ENCODE peak calls at places on chromosome 13, in seven cellular contexts. V, H, F, Y, K, X and L are unnamed samples.

GRCh38 chr13:80359459-80360297 is 18.8 kb upstream of the SPRY2 start:
- DNase-seq in K (no peak), Y (peak), X (no peak), V (peak), F (no peak), H (no peak), L (no peak)

GRCh38 chr13:94993608-94994007 is 281.3 kb upstream of the SOX21 start:
- DNase-seq in K (no peak), H (no peak), Y (no peak), V (no peak), F (no peak), X (no peak), L (no peak)

GRCh38 chr13:42574435-42575311 is 721 bp downstream of the TNFSF11 start:
- DNase-seq in V (no peak), H (peak), F (peak), Y (no peak), X (no peak), K (no peak), L (peak)

GRCh38 chr13:22143671-22144070 is 472.8 kb downstream of the FGF9 start:
- DNase-seq in Y (no peak), V (no peak), K (no peak), F (no peak), X (no peak), H (no peak), L (no peak)

GRCh38 chr13:99986751-99987150 is 5.2 kb downstream of the ZIC2 start:
- DNase-seq in F (no peak), X (no peak), H (no peak), V (peak), K (no peak), Y (no peak), L (no peak)

GRCh38 chr13:45662122-45662521 is 40.0 kb upstream of the CBY2 start:
- DNase-seq in X (no peak), Y (no peak), H (no peak), K (no peak), V (no peak), F (no peak), L (no peak)

GRCh38 chr13:91280806-91281205 is 66.7 kb upstream of the MIR17HG start:
- DNase-seq in X (no peak), V (no peak), F (no peak), K (no peak), H (no peak), Y (no peak), L (no peak)

GRCh38 chr13:42396501-42396900 is 124.5 kb downstream of the AKAP11 start:
- DNase-seq in F (no peak), X (no peak), V (no peak), K (no peak), H (no peak), Y (no peak), L (no peak)

GRCh38 chr13:29594310-29594709 is 1.2 kb downstream of the SLC7A1 start:
- DNase-seq in X (peak), Y (peak), F (peak), H (peak), K (peak), V (no peak), L (peak)

GRCh38 chr13:100214886-100215285 is 126.0 kb downstream of the PCCA start:
- DNase-seq in Y (no peak), V (no peak), F (no peak), H (no peak), K (no peak), X (no peak), L (no peak)

GRCh38 chr13:99657848-99658265 is 156.6 kb downstream of the TM9SF2 start:
- DNase-seq in Y (no peak), H (peak), K (no peak), F (no peak), V (peak), X (no peak), L (no peak)

GRCh38 chr13:41751734-41752445 is 209.0 kb downstream of the VWA8 start:
- DNase-seq in K (no peak), X (no peak), Y (no peak), V (no peak), F (no peak), H (no peak), L (no peak)

GRCh38 chr13:83877901-83878300 is 4.4 kb downstream of the SLITRK1 start:
- DNase-seq in H (no peak), Y (no peak), V (no peak), X (no peak), K (no peak), F (no peak), L (no peak)

GRCh38 chr13:72504026-72504925 is 223.2 kb downstream of the MZT1 start:
- DNase-seq in H (no peak), X (no peak), Y (no peak), K (no peak), F (no peak), V (no peak), L (no peak)

GRCh38 chr13:59906413-59907027 is 257.2 kb downstream of the DIAPH3 start:
- DNase-seq in K (peak), V (no peak), Y (peak), F (no peak), X (no peak), H (peak), L (no peak)

GRCh38 chr13:97223711-97224461 is 1.8 kb downstream of the MBNL2 start:
- DNase-seq in V (peak), X (no peak), F (no peak), K (peak), Y (peak), H (no peak), L (no peak)

GRCh38 chr13:44403720-44404063 is 30.1 kb downstream of the SERP2 start:
- DNase-seq in K (no peak), H (no peak), X (no peak), V (no peak), F (no peak), Y (no peak), L (no peak)

GRCh38 chr13:101841687-101842086 is 389.2 kb downstream of the ITGBL1 start:
- DNase-seq in X (no peak), V (no peak), Y (no peak), K (no peak), F (no peak), H (no peak), L (no peak)

GRCh38 chr13:66036024-66036614 is 1194.0 kb downstream of the PCDH9 start:
- DNase-seq in F (no peak), K (no peak), X (no peak), V (no peak), Y (no peak), H (no peak), L (no peak)

GRCh38 chr13:49649244-49649962 is 21.1 kb downstream of the ARL11 start:
- DNase-seq in V (no peak), F (no peak), Y (no peak), K (peak), H (no peak), X (no peak), L (no peak)

GRCh38 chr13:109362606-109363005 is 423.8 kb downstream of the IRS2 start:
- DNase-seq in H (peak), Y (no peak), X (no peak), F (no peak), V (no peak), K (no peak), L (no peak)

GRCh38 chr13:75544681-75545333 is 4.8 kb upstream of the UCHL3 start:
- DNase-seq in H (no peak), Y (no peak), K (peak), F (no peak), V (no peak), X (no peak), L (no peak)

GRCh38 chr13:83248751-83249150 is 633.5 kb downstream of the SLITRK1 start:
- DNase-seq in V (no peak), Y (no peak), F (no peak), H (no peak), K (no peak), X (no peak), L (no peak)

GRCh38 chr13:114020750-114021463 is 47.0 kb upstream of the C13orf46 start:
- DNase-seq in Y (no peak), H (no peak), K (no peak), X (no peak), F (no peak), V (no peak), L (no peak)

GRCh38 chr13:71866173-71867091 is 572 bp downstream of the DACH1 start:
- DNase-seq in X (no peak), V (peak), F (peak), H (peak), Y (no peak), K (no peak), L (peak)

GRCh38 chr13:79593611-79594275 is 112.8 kb downstream of the NDFIP2 start:
- DNase-seq in K (no peak), H (peak), F (no peak), X (no peak), V (no peak), Y (no peak), L (no peak)

GRCh38 chr13:101751488-101751887 is 299.0 kb downstream of the ITGBL1 start:
- DNase-seq in F (no peak), K (no peak), H (peak), Y (no peak), X (no peak), V (no peak), L (no peak)

GRCh38 chr13:27339299-27339698 is 68.7 kb downstream of the RASL11A start:
- DNase-seq in X (no peak), Y (peak), V (peak), F (no peak), H (peak), K (peak), L (no peak)

GRCh38 chr13:84430015-84430414 is 547.7 kb upstream of the SLITRK1 start:
- DNase-seq in H (no peak), Y (no peak), V (no peak), F (no peak), X (no peak), K (no peak), L (no peak)

GRCh38 chr13:31200636-31200970 is 828 bp downstream of the B3GLCT start:
- DNase-seq in H (no peak), F (no peak), X (no peak), V (peak), Y (peak), K (peak), L (peak)
- TF ChIP-seq POLR2AphosphoS5 in H (no peak), F (no peak), X (no peak), V (no peak), Y (no peak), K (no peak), L (no peak)

GRCh38 chr13:112970552-112971287 is 1.7 kb downstream of the MCF2L start:
- DNase-seq in K (no peak), H (no peak), F (no peak), V (no peak), X (no peak), Y (no peak), L (no peak)
- TF ChIP-seq TAF1 in K (no peak), H (no peak), F (no peak), V (no peak), X (no peak), Y (no peak), L (no peak)

DNA sequence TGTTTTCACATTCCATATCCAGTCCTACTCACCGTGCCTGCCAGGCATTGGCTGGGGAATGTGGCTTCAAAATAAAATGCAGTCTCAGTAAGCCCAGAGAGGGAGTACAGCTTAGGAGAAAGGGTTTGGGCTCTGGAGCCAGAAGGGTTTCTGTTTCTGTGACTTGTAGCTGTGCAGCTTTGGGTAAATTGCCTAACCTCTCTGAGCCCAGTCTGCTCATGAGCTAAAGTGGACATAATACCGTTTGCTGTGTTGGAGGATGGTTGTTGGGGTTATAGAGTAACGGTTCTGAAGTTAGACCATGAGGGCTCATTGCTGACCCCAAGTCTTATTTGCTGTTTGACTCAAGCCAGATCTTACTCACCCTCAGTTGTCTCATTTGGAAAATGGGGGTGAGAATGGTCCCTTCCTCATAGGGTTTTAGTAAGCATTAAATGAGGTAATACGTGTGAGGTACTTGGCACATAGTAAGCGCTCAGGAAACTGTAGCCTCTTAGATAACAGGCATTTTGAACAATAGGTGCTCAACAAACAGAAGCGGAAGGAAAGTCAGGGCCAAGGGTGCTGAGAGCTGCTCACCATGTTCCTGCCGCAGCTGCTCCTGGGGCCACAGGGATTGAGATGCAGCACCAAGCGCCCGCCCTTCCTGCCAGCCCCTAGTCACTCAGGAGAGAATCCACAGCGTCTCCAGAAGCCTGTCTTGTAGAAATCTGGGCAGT is 45.5 kb downstream of the C13orf42 start:
- DNase-seq in X (no peak), H (no peak), K (no peak), V (peak), Y (no peak), F (no peak), L (no peak)
- TF ChIP-seq POLR2AphosphoS5 in X (no peak), H (no peak), K (no peak), V (no peak), Y (no peak), F (no peak), L (no peak)

GRCh38 chr13:35983206-35983605 is 148.0 kb downstream of the DCLK1 start:
- DNase-seq in K (no peak), V (no peak), X (no peak), Y (no peak), H (no peak), F (no peak), L (no peak)

GRCh38 chr13:35976126-35976525 is 155.1 kb downstream of the DCLK1 start:
- DNase-seq in Y (no peak), F (no peak), K (no peak), V (no peak), H (no peak), X (no peak), L (no peak)

GRCh38 chr13:35979378-35979911 is 151.7 kb downstream of the DCLK1 start:
- DNase-seq in Y (no peak), H (no peak), V (no peak), F (no peak), X (no peak), K (no peak), L (no peak)

GRCh38 chr13:35984287-35984686 is 146.9 kb downstream of the DCLK1 start:
- DNase-seq in K (no peak), H (no peak), V (no peak), F (no peak), X (no peak), Y (no peak), L (no peak)

GRCh38 chr13:35978607-35979316 is 152.4 kb downstream of the DCLK1 start:
- DNase-seq in V (peak), K (peak), H (peak), Y (peak), F (peak), X (no peak), L (no peak)
- TF ChIP-seq TAF1 in V (no peak), K (no peak), H (no peak), Y (no peak), F (no peak), X (no peak), L (no peak)

GRCh38 chr13:24273926-24274325 is 35.5 kb upstream of the C1QTNF9 start:
- DNase-seq in K (no peak), F (no peak), H (no peak), X (no peak), V (no peak), Y (no peak), L (no peak)
- TF ChIP-seq POLR2AphosphoS5 in K (no peak), F (no peak), H (no peak), X (no peak), V (no peak), Y (no peak), L (no peak)

GRCh38 chr13:35675651-35676050 is 199.2 kb upstream of the MAB21L1 start:
- DNase-seq in X (no peak), Y (no peak), F (no peak), V (no peak), H (no peak), K (no peak), L (no peak)

DNA sequence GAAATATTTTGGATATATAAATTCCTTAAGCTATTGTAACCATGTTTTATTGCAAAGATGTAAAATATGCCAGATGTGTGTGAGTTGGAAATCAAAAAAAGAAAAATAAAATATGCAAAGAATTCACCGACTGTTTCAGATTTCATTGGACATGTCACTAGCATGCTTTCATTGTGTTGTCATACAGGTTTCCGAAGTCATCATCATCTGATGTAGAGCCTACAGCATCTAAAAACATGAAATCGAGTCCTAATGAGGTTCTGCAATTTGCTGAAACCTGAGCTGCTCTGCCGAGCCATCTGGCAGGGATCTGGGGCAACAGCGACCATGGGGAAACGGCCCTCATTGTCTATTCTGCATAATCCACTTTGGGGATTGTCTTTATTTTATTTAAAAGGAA is 196.1 kb upstream of the MAB21L1 start:
- DNase-seq in Y (no peak), F (no peak), V (no peak), X (no peak), K (no peak), H (no peak), L (no peak)
- TF ChIP-seq TAF1 in Y (no peak), F (no peak), V (no peak), X (no peak), K (no peak), H (no peak), L (no peak)

GRCh38 chr13:32878172-32878571 is 138.1 kb upstream of the KL start:
- DNase-seq in F (no peak), H (no peak), V (no peak), K (no peak), Y (no peak), X (no peak), L (no peak)

GRCh38 chr13:32881792-32882175 is 134.4 kb upstream of the KL start:
- DNase-seq in K (no peak), F (no peak), Y (no peak), H (no peak), X (no peak), V (no peak), L (no peak)

GRCh38 chr13:32883501-32883900 is 132.7 kb upstream of the KL start:
- DNase-seq in K (no peak), F (no peak), H (peak), Y (no peak), V (no peak), X (no peak), L (no peak)

GRCh38 chr13:32880636-32881035 is 135.6 kb upstream of the KL start:
- DNase-seq in X (no peak), V (no peak), H (no peak), F (no peak), K (no peak), Y (no peak), L (no peak)

GRCh38 chr13:32881074-32881791 is 135.0 kb upstream of the KL start:
- DNase-seq in F (no peak), V (no peak), K (no peak), X (no peak), Y (no peak), H (no peak), L (no peak)
- TF ChIP-seq POLR2AphosphoS5 in F (no peak), V (no peak), K (no peak), X (no peak), Y (no peak), H (no peak), L (no peak)

DNA sequence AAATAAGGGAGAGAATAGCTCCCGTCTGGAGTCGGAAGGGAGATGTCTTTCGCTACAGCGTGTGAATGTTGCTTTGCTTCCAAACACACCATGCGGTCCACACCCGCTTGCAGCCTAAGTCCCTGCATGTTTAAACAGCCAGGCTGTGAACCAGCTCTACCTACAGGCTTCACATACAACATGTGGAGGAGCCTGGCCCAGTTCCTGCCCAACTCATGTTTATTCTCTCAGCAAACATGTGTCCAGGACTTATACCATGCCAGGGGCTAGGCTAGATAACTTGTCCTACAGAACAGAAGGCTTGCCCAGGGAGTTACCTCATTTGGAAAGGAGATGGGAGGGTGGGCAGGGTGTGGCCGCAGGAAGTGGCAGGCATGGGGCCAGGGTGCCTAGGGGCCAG is 181.5 kb downstream of the FOXO1 start:
- DNase-seq in X (no peak), H (no peak), Y (no peak), K (no peak), F (no peak), V (no peak), L (no peak)
- TF ChIP-seq TAF1 in X (no peak), H (no peak), Y (no peak), K (no peak), F (no peak), V (no peak), L (no peak)

GRCh38 chr13:35723061-35723461 is 246.6 kb upstream of the MAB21L1 start:
- DNase-seq in K (no peak), V (no peak), Y (no peak), X (no peak), F (no peak), H (no peak), L (no peak)
- TF ChIP-seq POLR2AphosphoS5 in K (no peak), V (no peak), Y (no peak), X (no peak), F (no peak), H (no peak), L (no peak)

GRCh38 chr13:111153977-111154332 is 38.8 kb downstream of the ARHGEF7 start:
- DNase-seq in K (peak), H (no peak), Y (peak), V (no peak), X (no peak), F (no peak), L (peak)

GRCh38 chr13:111158136-111158805 is 43.2 kb downstream of the ARHGEF7 start:
- DNase-seq in X (no peak), K (no peak), H (no peak), F (no peak), Y (no peak), V (no peak), L (no peak)

GRCh38 chr13:111156421-111156820 is 41.3 kb downstream of the ARHGEF7 start:
- DNase-seq in K (no peak), V (no peak), X (no peak), F (no peak), H (no peak), Y (no peak), L (no peak)

GRCh38 chr13:111153279-111153976 is 38.3 kb downstream of the ARHGEF7 start:
- DNase-seq in H (peak), F (peak), K (peak), X (no peak), Y (peak), V (peak), L (peak)

DNA sequence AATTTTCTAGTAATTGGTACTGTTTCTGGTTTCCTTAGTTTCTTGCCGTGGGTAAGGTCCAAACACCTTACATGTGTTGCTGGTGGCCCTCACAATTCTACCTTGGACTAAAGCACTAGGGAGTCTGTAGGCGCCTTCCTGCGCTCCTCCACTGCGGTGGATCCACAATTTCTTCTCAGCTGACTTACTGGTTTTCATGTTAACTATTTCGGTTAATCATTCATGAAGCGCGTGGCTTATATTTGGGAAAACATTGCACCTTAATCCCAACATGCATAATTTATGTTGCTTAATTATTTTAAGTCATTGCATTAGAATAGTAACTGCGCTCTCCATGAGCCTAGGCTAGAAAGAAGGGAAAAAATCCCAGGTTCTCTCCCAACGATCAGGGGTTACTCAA is 37.7 kb downstream of the ARHGEF7 start:
- DNase-seq in K (peak), V (no peak), F (no peak), X (no peak), H (peak), Y (no peak), L (no peak)
- TF ChIP-seq TAF1 in K (no peak), V (no peak), F (no peak), X (no peak), H (no peak), Y (no peak), L (no peak)